ENCODE peak calls at places on chromosomes 11 and 22, in four cellular contexts. U is IMR-90, X is A549, N is HepG2. V is an unnamed sample.

GRCh38 chr11:114163830-114164401 is 104.4 kb downstream of the ZBTB16 start:
- DNase-seq in U (no peak), X (no peak), N (no peak), V (no peak)

GRCh38 chr11:72833083-72833733 is 19.0 kb downstream of the ATG16L2 start:
- DNase-seq in U (no peak), X (no peak), N (no peak), V (no peak)

GRCh38 chr11:73237471-73238290 is 19.6 kb downstream of the P2RY2 start:
- DNase-seq in U (peak), X (no peak), N (peak), V (no peak)

GRCh38 chr11:95977534-95978174 is 53.7 kb upstream of the MTMR2 start:
- DNase-seq in U (peak), X (peak), N (peak), V (no peak)

GRCh38 chr11:69467196-69467595 is 14.3 kb upstream of the LINC01488 start:
- DNase-seq in U (no peak), X (no peak), N (no peak), V (no peak)

GRCh38 chr11:120773501-120774031 is 250.3 kb upstream of the TBCEL start:
- DNase-seq in U (no peak), X (no peak), N (no peak), V (no peak)

GRCh38 chr22:42863349-42863911 is 6.4 kb upstream of the ARFGAP3 start:
- DNase-seq in U (peak), X (no peak), N (no peak), V (no peak)

GRCh38 chr11:115201121-115201792 is 303.0 kb downstream of the CADM1 start:
- DNase-seq in U (peak), X (no peak), N (no peak), V (peak)

GRCh38 chr11:105861225-105861624 is 160.8 kb downstream of the MSANTD4 start:
- DNase-seq in U (peak), X (no peak), N (no peak), V (no peak)

GRCh38 chr11:132125855-132126841 is 755.7 kb downstream of the NTM start:
- DNase-seq in U (peak), X (no peak), N (no peak), V (no peak)

GRCh38 chr11:131770801-131771200 is 400.4 kb downstream of the NTM start:
- DNase-seq in U (peak), X (no peak), N (no peak), V (no peak)

GRCh38 chr11:67364169-67364568 is 9.2 kb downstream of the CLCF1 start:
- DNase-seq in U (no peak), X (no peak), N (no peak), V (no peak)

GRCh38 chr11:61023086-61024035 is 51.9 kb downstream of the CD6 start:
- DNase-seq in U (no peak), X (no peak), N (no peak), V (no peak)

GRCh38 chr11:128622137-128622523 is 34.8 kb upstream of the ETS1 start:
- DNase-seq in U (no peak), X (no peak), N (no peak), V (no peak)

GRCh38 chr11:19762266-19762665 is 49.6 kb downstream of the NAV2 start:
- DNase-seq in U (no peak), X (no peak), N (no peak), V (no peak)

GRCh38 chr11:17687946-17688670 is 31.3 kb upstream of the MYOD1 start:
- DNase-seq in U (no peak), X (no peak), N (no peak), V (no peak)

GRCh38 chr11:125072210-125072960 is 9.3 kb downstream of the SLC37A2 start:
- DNase-seq in U (no peak), X (no peak), N (peak), V (no peak)

GRCh38 chr11:110665689-110666465 is 46.4 kb downstream of the ARHGAP20 start:
- DNase-seq in U (no peak), X (no peak), N (no peak), V (no peak)

GRCh38 chr22:35972559-35972958 is 56.1 kb downstream of the RBFOX2 start:
- DNase-seq in U (no peak), X (no peak), N (no peak), V (no peak)

GRCh38 chr11:130122141-130122575 is 37.4 kb upstream of the ST14 start:
- DNase-seq in U (no peak), X (no peak), N (no peak), V (no peak)

GRCh38 chr11:60870733-60871377 is 3.5 kb downstream of the ZP1 start:
- DNase-seq in U (no peak), X (no peak), N (no peak), V (no peak)

GRCh38 chr11:66789097-66789890 is 53.9 kb upstream of the RCE1 start:
- DNase-seq in U (peak), X (no peak), N (peak), V (peak)

GRCh38 chr11:55342901-55343300 is at the start of gene OR4A16:
- DNase-seq in U (no peak), X (no peak), N (no peak), V (no peak)

GRCh38 chr11:117978982-117979381 is 7.2 kb upstream of the IL10RA start:
- DNase-seq in U (no peak), X (no peak), N (no peak), V (no peak)

GRCh38 chr11:83044958-83045712 is 26.6 kb downstream of the RAB30 start:
- DNase-seq in U (peak), X (peak), N (no peak), V (no peak)

GRCh38 chr22:39634530-39635399 is 64.2 kb downstream of the CACNA1I start:
- DNase-seq in U (peak), X (peak), N (peak), V (no peak)

GRCh38 chr11:133545199-133545709 is 13.0 kb upstream of the OPCML start:
- DNase-seq in U (no peak), X (no peak), N (no peak), V (no peak)

GRCh38 chr11:202490-202889 is 4.7 kb downstream of the BET1L start:
- DNase-seq in U (no peak), X (no peak), N (no peak), V (no peak)

GRCh38 chr11:58926695-58927094 is 12.6 kb upstream of the GLYATL1 start:
- DNase-seq in U (peak), X (no peak), N (no peak), V (no peak)

GRCh38 chr11:6505577-6506240 is 8.6 kb downstream of the DNHD1 start:
- DNase-seq in U (peak), X (peak), N (peak), V (peak)

GRCh38 chr22:50082961-50083461 is 2.2 kb downstream of the MLC1 start:
- DNase-seq in U (no peak), X (no peak), N (peak), V (no peak)

GRCh38 chr11:11211888-11212287 is 141.2 kb downstream of the CSNK2A3 start:
- DNase-seq in U (no peak), X (no peak), N (no peak), V (no peak)

GRCh38 chr11:67239795-67240574 is 26.3 kb upstream of the GRK2 start:
- DNase-seq in U (peak), X (peak), N (peak), V (peak)

GRCh38 chr22:29207231-29207550 is 1.5 kb downstream of the EMID1 start:
- DNase-seq in U (no peak), X (no peak), N (no peak), V (no peak)

GRCh38 chr11:115893701-115894100 is 389.5 kb upstream of the CADM1 start:
- DNase-seq in U (peak), X (no peak), N (no peak), V (no peak)

GRCh38 chr11:130909650-130910049 is 6.6 kb downstream of the SNX19 start:
- DNase-seq in U (peak), X (no peak), N (no peak), V (no peak)

GRCh38 chr11:62392944-62393628 is 25.7 kb upstream of the SCGB1A1 start:
- DNase-seq in U (no peak), X (peak), N (peak), V (no peak)

GRCh38 chr11:7657306-7658025 is 15.8 kb downstream of the CYB5R2 start:
- DNase-seq in U (peak), X (peak), N (peak), V (peak)

GRCh38 chr11:76798656-76799055 is 15.5 kb downstream of the TSKU start:
- DNase-seq in U (no peak), X (no peak), N (no peak), V (peak)

GRCh38 chr11:76799061-76799804 is 16.1 kb downstream of the TSKU start:
- DNase-seq in U (peak), X (peak), N (peak), V (peak)

GRCh38 chr11:76796511-76797203 is 13.5 kb downstream of the TSKU start:
- DNase-seq in U (no peak), X (no peak), N (no peak), V (no peak)

GRCh38 chr11:76797341-76798201 is 14.4 kb downstream of the TSKU start:
- DNase-seq in U (no peak), X (no peak), N (no peak), V (peak)

DNA sequence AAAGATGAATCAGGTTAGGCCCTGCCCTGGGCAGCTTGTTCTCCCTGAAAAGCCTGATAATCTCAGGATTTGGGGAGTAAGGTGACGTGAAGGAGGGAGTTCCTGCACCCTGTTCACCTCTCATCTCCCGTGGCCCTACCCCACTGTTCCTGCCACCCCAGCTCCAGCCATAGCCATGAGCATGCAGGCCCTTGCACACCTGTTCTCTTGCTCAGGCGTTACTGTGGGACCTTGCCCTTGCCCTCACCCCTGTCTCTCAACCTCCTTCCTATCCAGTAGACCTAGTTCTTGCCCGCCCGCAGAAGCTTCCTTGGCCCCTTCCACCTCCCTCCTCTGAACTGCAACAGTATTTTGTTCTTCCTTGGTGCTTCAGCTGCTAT is 15.0 kb downstream of the TSKU start:
- DNase-seq in U (no peak), X (no peak), N (no peak), V (peak)
- TF ChIP-seq BHLHE40 in U (no peak), X (no peak), N (no peak), V (no peak)

DNA sequence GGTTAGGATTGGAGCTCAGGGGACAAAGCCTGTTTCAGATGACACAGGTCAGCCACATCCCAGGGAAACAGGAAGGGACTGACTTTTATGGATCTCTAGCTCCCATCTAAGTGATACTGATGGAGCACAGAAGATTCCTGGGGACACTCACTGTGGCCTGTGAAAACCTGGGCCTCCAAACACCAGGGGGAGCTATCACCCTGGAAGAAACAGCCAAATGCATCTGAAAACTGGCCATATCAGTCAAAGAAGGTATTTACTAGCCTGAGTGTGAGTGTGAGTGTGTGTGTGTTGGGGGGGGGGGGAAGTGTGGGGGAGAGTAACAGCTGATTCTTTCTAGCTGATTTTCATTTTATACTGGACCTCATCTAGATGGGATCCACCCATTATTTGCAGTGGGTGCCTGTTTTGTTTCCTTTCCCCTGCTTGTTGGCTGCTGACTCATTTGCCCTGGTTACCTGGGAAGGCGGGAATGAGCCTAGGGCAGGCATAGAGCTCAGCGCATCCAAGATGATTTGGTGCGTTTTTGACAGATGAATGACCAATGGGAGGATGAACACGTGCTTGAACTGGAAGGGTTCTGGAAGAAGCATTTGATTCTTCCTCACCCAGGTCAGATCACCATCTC is 284.0 kb downstream of the KIRREL3 start:
- DNase-seq in U (peak), X (peak), N (peak), V (peak)
- TF ChIP-seq BHLHE40 in U (no peak), X (no peak), N (no peak), V (no peak)

GRCh38 chr11:123159146-123159857 is 35.7 kb downstream of the CLMP start:
- DNase-seq in U (peak), X (no peak), N (no peak), V (no peak)
- TF ChIP-seq BHLHE40 in U (no peak), X (no peak), N (no peak), V (no peak)

GRCh38 chr22:37050913-37051628 is 471 bp upstream of the KCTD17 start:
- DNase-seq in U (no peak), X (no peak), N (no peak), V (no peak)

GRCh38 chr22:37046589-37046988 is 5.0 kb upstream of the KCTD17 start:
- DNase-seq in U (no peak), X (no peak), N (no peak), V (no peak)

GRCh38 chr22:37045958-37046357 is 5.6 kb upstream of the KCTD17 start:
- DNase-seq in U (peak), X (peak), N (no peak), V (peak)

GRCh38 chr22:37049224-37049623 is 2.3 kb upstream of the KCTD17 start:
- DNase-seq in U (no peak), X (no peak), N (no peak), V (no peak)

DNA sequence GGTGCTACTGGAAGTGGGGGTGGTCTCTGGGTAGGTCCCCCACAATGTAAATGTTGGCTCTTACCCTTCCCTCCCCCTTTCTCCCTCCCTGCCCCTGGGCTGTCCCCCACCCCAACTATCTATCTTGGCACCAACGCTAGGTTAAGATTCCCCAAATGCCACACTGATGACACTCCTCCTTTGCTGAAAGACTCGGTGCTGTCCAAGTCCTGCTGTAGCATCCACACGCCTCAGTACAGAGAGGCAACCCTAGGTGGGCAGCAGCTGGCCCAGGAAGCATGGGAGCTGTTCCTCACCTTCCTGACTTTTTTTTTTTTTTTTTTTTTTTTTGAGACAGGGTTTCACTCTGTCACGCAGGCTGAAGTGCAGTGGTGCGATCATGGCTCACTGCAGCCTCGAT is 3.4 kb upstream of the KCTD17 start:
- DNase-seq in U (peak), X (no peak), N (no peak), V (no peak)
- TF ChIP-seq BHLHE40 in U (no peak), X (no peak), N (no peak), V (no peak)

DNA sequence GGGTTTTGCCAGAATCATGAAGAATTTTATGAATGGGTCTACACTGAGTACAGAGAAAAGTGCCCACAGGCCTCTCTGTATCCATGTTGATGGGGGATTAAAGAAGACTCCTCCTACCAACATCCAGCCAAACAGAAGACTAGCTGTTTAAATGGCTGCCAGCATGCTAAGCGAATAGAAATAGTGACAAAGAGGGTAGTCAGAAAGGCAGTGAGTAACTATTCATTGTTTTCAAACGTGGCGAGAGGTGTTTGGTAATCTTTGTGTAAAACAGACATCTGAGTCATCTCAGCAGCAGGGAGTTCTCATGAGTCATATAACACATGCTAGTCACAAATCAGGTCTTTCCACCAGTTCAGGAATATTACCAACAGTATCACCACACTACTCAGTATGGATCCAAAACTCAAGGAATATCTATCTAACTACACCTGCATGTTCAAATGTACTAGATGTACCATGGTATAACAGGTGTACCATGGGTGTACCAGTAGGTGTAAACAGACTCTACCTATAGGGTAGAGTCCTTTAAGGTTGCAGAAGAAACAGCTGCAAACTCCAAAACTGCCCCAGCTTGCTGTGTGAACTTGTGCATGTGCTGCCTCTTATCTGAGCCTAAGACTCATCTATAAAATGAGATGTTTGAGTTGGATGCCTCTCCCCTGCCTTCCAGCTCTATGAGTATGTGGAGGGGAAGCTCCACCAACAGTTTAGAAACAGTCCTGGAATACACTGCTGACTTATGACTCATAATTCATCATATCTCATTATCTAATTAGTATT is 82.0 kb downstream of the SLC1A2 start:
- DNase-seq in U (peak), X (peak), N (peak), V (no peak)
- TF ChIP-seq BHLHE40 in U (peak), X (no peak), N (peak), V (no peak)

DNA sequence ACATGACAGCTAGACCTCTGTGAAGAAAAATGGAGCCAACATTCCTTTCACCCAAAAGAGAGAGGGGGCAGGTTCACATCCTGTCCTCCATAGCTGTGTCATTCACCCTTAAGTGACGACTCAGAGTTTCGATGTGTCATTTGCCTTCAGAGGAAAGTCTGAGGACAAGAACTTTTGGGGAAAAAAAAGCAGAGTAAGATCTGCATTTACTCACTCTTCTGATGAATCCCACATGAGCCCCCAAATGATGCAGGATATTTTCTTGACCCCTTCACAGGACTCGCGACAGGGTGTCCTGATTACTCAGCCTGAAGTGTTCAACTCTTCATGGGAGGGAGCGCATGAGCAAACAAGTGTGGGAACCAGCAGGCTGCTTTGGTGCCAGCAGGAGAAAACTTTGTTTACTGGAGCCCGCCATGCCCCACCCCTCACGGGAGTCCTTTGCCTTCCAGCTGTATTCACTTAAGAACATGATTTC is 730.0 kb downstream of the FAM181B start:
- DNase-seq in U (no peak), X (no peak), N (no peak), V (no peak)
- TF ChIP-seq BHLHE40 in U (no peak), X (no peak), N (no peak), V (no peak)

GRCh38 chr11:57460756-57461749 is 725 bp downstream of the RTN4RL2 start:
- DNase-seq in U (no peak), X (no peak), N (no peak), V (no peak)
- TF ChIP-seq BHLHE40 in U (no peak), X (no peak), N (no peak), V (no peak)

GRCh38 chr22:19884954-19885751 is 30.5 kb upstream of the GNB1L start:
- DNase-seq in U (no peak), X (no peak), N (no peak), V (no peak)
- TF ChIP-seq BHLHE40 in U (no peak), X (no peak), N (no peak), V (no peak)

DNA sequence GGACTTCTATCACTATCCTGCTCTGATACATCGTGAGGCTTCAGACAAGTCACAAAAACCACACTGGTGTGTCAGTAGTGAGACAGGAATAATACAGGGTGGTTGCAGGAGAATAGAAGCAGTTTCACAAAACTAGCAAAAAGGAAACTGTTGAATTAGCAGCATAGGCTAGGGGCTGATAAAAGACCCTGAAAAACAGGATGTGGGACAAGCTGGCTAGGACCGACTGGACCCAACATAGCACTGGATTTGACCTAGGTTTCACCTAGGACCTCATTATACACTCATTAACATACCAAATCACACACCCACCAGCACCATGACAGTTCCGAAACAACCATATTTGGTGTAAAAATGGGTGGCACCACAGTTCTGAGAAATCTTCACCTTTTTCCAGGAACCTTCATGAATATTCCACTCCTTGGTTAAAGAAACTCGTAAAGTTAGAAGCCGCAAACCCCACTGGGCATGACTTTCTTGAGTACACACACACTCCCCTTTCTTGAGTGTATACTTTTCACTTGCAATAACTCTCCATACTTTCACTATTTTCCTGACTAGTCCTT is 76.2 kb downstream of the SLC1A2 start:
- DNase-seq in U (no peak), X (no peak), N (no peak), V (no peak)
- TF ChIP-seq BHLHE40 in U (no peak), X (no peak), N (no peak), V (no peak)